ENCODE peak calls at places on chromosome 1, in eight cellular contexts. Y, R, V, G, C, P, O and K are unnamed samples.

GRCh38 chr1:240031009-240031408 is 60.7 kb upstream of the FMN2 start:
- DNase-seq in Y (peak), C (no peak), O (no peak), R (peak), G (no peak), V (peak), P (no peak), K (peak)

GRCh38 chr1:215482079-215482478 is 85.0 kb upstream of the KCTD3 start:
- DNase-seq in O (no peak), P (no peak), C (no peak), Y (no peak), V (no peak), G (no peak), R (no peak), K (no peak)

GRCh38 chr1:147824776-147825175 is 64.4 kb upstream of the GJA5 start:
- DNase-seq in G (no peak), Y (no peak), V (no peak), C (no peak), P (no peak), R (no peak), O (no peak), K (no peak)

GRCh38 chr1:12102066-12102465 is 39.0 kb downstream of the TNFRSF8 start:
- DNase-seq in C (no peak), P (no peak), G (no peak), V (no peak), O (no peak), Y (no peak), R (no peak), K (no peak)

GRCh38 chr1:34681481-34682451 is 73.1 kb upstream of the GJB5 start:
- DNase-seq in Y (peak), V (peak), P (no peak), O (peak), C (no peak), G (no peak), R (peak), K (peak)

GRCh38 chr1:227343727-227344551 is 25.6 kb upstream of the CDC42BPA start:
- DNase-seq in Y (no peak), C (no peak), P (no peak), G (no peak), R (peak), V (peak), O (no peak), K (no peak)

GRCh38 chr1:152188673-152189591 is 29.9 kb upstream of the RPTN start:
- DNase-seq in V (peak), R (peak), C (peak), O (no peak), Y (peak), G (peak), P (peak), K (peak)

GRCh38 chr1:168482106-168482505 is 61.7 kb downstream of the XCL2 start:
- DNase-seq in O (no peak), Y (no peak), R (no peak), G (no peak), C (no peak), V (no peak), P (no peak), K (no peak)

GRCh38 chr1:215287362-215287761 is 204.8 kb downstream of the KCNK2 start:
- DNase-seq in O (no peak), P (no peak), Y (no peak), C (no peak), R (no peak), G (no peak), V (no peak), K (no peak)

GRCh38 chr1:240854367-240854766 is 242.4 kb upstream of the GREM2 start:
- DNase-seq in O (no peak), P (no peak), G (no peak), R (no peak), C (no peak), V (no peak), Y (no peak), K (no peak)

GRCh38 chr1:235326719-235327558 is 1.0 kb downstream of the ARID4B start:
- DNase-seq in R (peak), P (peak), Y (peak), C (peak), O (peak), G (peak), V (peak), K (peak)

GRCh38 chr1:99645699-99646531 is at the start of gene PALMD:
- DNase-seq in G (peak), O (no peak), Y (peak), P (peak), R (peak), C (peak), V (peak), K (no peak)

GRCh38 chr1:85295654-85296053 is 19.2 kb upstream of the BCL10 start:
- DNase-seq in Y (no peak), C (no peak), G (no peak), V (no peak), O (no peak), R (no peak), P (no peak), K (no peak)

DNA sequence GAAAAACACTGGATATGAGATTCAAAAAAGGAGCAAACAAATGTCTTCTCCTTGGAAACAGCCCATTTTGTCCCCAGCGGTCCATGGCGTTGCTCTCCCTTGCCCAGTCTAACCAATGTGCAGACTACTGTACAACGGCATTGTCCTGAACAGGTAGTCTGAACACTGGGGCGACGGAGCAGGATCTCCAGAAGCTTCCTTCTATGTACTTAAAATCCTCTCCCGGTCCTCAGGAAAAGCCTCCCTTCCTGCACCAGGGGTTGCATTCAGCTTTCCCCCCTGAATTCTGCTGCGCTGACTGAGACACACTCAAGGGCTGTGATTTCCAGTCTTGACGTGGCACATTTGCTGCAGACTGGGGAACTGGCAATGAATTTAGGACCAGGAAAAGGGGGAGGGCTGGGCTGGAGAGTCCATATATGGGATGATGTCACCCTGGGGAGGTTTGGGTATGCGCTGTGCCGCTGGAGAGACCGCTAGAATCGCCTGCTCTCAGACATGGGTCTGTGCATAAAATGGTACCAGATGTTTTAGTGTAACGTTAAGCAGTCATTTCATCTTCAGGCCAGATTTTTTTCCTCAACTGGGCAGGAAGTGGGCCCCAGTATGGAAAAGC is 275.9 kb upstream of the C1orf105 start:
- DNase-seq in G (peak), V (peak), R (no peak), C (peak), O (no peak), P (peak), Y (peak), K (no peak)
- TF ChIP-seq POLR2A in G (peak), V (no peak), R (no peak), C (peak), O (no peak), P (peak), Y (peak), K (no peak)

GRCh38 chr1:17588048-17588781 is 48.7 kb downstream of the ARHGEF10L start:
- DNase-seq in V (no peak), O (no peak), C (no peak), R (no peak), Y (no peak), P (no peak), G (no peak), K (peak)
- TF ChIP-seq POLR2A in V (no peak), O (no peak), C (no peak), R (no peak), Y (no peak), P (no peak), G (no peak), K (no peak)

DNA sequence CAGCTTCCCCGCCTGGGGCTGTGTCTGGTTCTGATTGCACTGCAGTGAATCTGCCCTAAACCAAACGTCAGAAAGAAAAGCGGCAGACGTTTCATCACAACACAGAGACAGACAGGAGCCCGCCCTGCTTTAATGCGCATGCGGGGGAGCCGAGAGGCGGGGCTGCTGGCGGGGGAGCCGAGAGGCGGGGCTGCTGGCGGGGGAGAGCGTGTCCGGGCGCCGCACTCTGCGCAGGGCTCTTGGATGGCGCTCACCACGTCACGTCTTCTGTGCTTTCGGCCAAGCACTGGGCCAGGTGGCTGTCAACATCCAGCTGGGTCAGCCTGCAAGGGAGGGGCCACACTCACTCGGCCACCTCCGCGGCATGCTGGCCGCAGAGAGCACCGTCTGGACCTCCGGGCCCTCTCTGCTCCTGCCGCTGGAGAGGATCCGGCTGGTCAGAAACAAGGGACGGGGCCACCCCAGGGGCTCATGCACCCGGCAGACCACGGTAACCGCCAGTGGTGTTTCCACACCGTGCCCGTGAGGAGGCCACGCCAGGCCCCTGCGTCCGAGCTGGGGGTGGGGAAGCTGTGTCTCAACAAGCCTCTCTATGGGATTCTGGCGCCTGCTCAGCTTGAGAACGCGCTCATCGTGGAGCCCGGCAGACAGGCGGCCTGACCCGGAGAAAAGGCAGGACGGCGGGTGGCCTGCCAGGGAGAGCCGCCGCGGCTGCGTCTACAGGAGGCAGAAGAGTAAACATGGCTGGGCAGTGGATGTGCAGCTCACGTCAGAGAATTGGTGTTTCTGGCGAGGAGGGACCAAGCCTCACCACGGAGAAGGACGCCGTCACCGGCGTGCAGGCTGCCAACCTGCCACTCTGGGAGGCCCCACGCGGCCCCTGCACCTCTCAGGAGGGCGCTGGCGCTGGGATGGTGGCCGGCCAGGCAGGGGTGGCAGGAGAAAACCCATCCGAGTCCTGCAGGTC is 4.8 kb downstream of the FAAP20 start:
- DNase-seq in P (peak), C (peak), G (peak), O (no peak), Y (peak), R (peak), V (peak), K (peak)
- TF ChIP-seq POLR2A in P (peak), C (no peak), G (peak), O (peak), Y (peak), R (peak), V (peak), K (peak)

GRCh38 chr1:230072866-230073265 is 5.8 kb downstream of the GALNT2 start:
- DNase-seq in G (no peak), P (no peak), V (no peak), R (no peak), O (no peak), Y (no peak), C (no peak), K (no peak)
- TF ChIP-seq POLR2A in G (no peak), P (no peak), V (no peak), R (no peak), O (no peak), Y (no peak), C (no peak), K (no peak)

GRCh38 chr1:204411451-204412245 is at the start of gene PPP1R15B:
- DNase-seq in Y (peak), C (peak), O (peak), G (peak), P (peak), R (peak), V (peak), K (peak)
- TF ChIP-seq POLR2A in Y (peak), C (peak), O (peak), G (peak), P (peak), R (peak), V (peak), K (peak)

GRCh38 chr1:155323729-155324040 is 3.0 kb downstream of the RUSC1 start:
- DNase-seq in O (no peak), R (peak), V (peak), G (peak), P (peak), Y (peak), C (peak), K (peak)
- TF ChIP-seq POLR2A in O (no peak), R (no peak), V (peak), G (no peak), P (no peak), Y (no peak), C (no peak), K (peak)

GRCh38 chr1:28197682-28198415 is 21.4 kb upstream of the PTAFR start:
- DNase-seq in G (no peak), O (no peak), R (no peak), V (no peak), P (no peak), C (no peak), Y (no peak), K (no peak)
- TF ChIP-seq POLR2A in G (no peak), O (no peak), R (no peak), V (no peak), P (no peak), C (no peak), Y (no peak), K (no peak)

GRCh38 chr1:26288311-26288941 is 8.5 kb downstream of the SH3BGRL3 start:
- DNase-seq in C (peak), O (no peak), P (no peak), R (no peak), V (no peak), G (no peak), Y (no peak), K (no peak)
- TF ChIP-seq POLR2A in C (no peak), O (no peak), P (no peak), R (no peak), V (no peak), G (no peak), Y (no peak), K (no peak)